ENCODE peak calls at places on chromosomes 5 and 9, in nine cellular contexts. H is heart right ventricle; V is colonic mucosa; B is neuronal stem cell; R is PC-3; S is CD8-positive, alpha-beta memory T cell; J is mammary epithelial cell; P is left ventricle myocardium inferior; E is thoracic aorta. X is an unnamed sample.

GRCh38 chr5:73451218-73452130 is 2.9 kb upstream of the FOXD1 start:
- DNase-seq in H (peak; percentile 69), V (peak; percentile 71), B (no peak), R (peak; percentile 60), S (peak; percentile 60), J (no peak), P (peak; percentile 49), E (no peak), X (no peak)

GRCh38 chr9:96067004-96067403 is 191.5 kb downstream of the ERCC6L2 start:
- DNase-seq in H (peak; percentile 57), V (no peak), B (no peak), R (no peak), S (no peak), J (no peak), P (peak; percentile 45), E (no peak), X (peak; percentile 42)

GRCh38 chr9:32742296-32742695 is 41.0 kb upstream of the TMEM215 start:
- DNase-seq in H (no peak), V (no peak), B (no peak), R (peak; percentile 75), S (no peak), J (peak; percentile 66), P (no peak), E (no peak), X (no peak)

GRCh38 chr9:136237486-136238341 is 7.9 kb downstream of the QSOX2 start:
- DNase-seq in H (no peak), V (no peak), B (no peak), R (no peak), S (no peak), J (no peak), P (no peak), E (no peak), X (no peak)

GRCh38 chr9:20236676-20237075 is 385.6 kb downstream of the MLLT3 start:
- DNase-seq in H (no peak), V (no peak), B (no peak), R (no peak), S (no peak), J (peak; percentile 86), P (no peak), E (no peak), X (no peak)

GRCh38 chr9:117094493-117094892 is 320.4 kb downstream of the ASTN2 start:
- DNase-seq in H (no peak), V (no peak), B (no peak), R (no peak), S (no peak), J (no peak), P (no peak), E (no peak), X (no peak)

GRCh38 chr5:137703565-137703964 is 32.3 kb downstream of the KLHL3 start:
- DNase-seq in H (no peak), V (no peak), B (no peak), R (no peak), S (no peak), J (no peak), P (no peak), E (no peak), X (no peak)

GRCh38 chr9:138098116-138098907 is 220.7 kb downstream of the CACNA1B start:
- DNase-seq in H (no peak), V (peak; percentile 6), B (no peak), R (no peak), S (no peak), J (no peak), P (no peak), E (no peak), X (peak; percentile 52)

GRCh38 chr9:110700953-110701352 is 32.4 kb downstream of the MUSK start:
- DNase-seq in H (no peak), V (no peak), B (no peak), R (peak; percentile 43), S (no peak), J (no peak), P (no peak), E (no peak), X (no peak)

GRCh38 chr9:113520109-113520642 is 56.6 kb downstream of the RGS3 start:
- DNase-seq in H (no peak), V (no peak), B (no peak), R (peak; percentile 24), S (peak; percentile 62), J (peak; percentile 70), P (no peak), E (peak; percentile 43), X (no peak)

GRCh38 chr5:166952055-166952454 is 1339.4 kb upstream of the WWC1 start:
- DNase-seq in H (no peak), V (no peak), B (no peak), R (no peak), S (no peak), J (no peak), P (no peak), E (no peak), X (no peak)

GRCh38 chr9:36742264-36742663 is 169.6 kb downstream of the MELK start:
- DNase-seq in H (no peak), V (no peak), B (no peak), R (no peak), S (no peak), J (no peak), P (no peak), E (no peak), X (no peak)

GRCh38 chr9:36744678-36745077 is 172.0 kb downstream of the MELK start:
- DNase-seq in H (no peak), V (no peak), B (no peak), R (peak; percentile 1), S (no peak), J (no peak), P (no peak), E (no peak), X (no peak)

GRCh38 chr9:36738318-36738975 is 165.8 kb downstream of the MELK start:
- DNase-seq in H (no peak), V (no peak), B (no peak), R (peak; percentile 70), S (no peak), J (peak; percentile 74), P (no peak), E (no peak), X (no peak)

DNA sequence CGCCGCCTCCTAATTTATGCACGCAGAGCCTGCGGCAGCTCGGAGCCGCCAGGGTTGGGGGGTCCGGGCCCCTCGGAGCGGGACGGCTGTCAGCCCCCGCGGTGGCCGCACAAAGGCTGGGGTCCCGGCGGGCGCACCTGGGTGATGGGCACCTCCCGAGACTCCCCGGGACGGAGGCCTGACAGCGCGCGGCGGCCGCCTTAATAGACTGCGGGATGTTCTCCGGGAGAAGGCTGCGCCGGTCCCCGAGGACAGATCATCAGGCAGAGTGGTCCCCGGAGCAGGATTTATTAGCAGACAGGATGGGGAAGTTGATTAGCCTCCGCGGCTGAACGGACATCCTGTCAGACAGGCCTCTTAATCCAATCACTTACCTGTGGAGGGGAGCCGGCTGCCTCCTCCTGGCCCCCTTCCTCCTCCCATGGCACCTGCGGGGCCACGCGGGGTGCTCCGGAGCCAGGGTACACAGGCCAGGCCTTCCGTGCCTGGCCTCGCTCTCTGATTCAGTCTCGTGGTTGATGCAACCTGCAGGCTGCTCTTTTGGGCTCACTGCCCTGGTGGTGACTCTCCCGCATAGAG is 166.9 kb downstream of the MELK start:
- DNase-seq in H (no peak), V (no peak), B (no peak), R (no peak), S (no peak), J (no peak), P (no peak), E (no peak), X (no peak)
- H3K4me3 ChIP-seq in H (no peak overlapping the region), V (no peak overlapping the region), B (no peak overlapping the region), R (no peak overlapping the region), S (no peak overlapping the region), J (no peak overlapping the region), P (no peak overlapping the region), E (no peak overlapping the region), X (no peak overlapping the region)

GRCh38 chr9:75858497-75859092 is 31.9 kb upstream of the PCSK5 start:
- DNase-seq in H (no peak), V (no peak), B (no peak), R (no peak), S (no peak), J (no peak), P (no peak), E (no peak), X (no peak)
- H3K4me1 ChIP-seq in H (no peaks in the 10 kb centered on the region), V (no peaks in the 10 kb centered on the region), B (no peaks in the 10 kb centered on the region), R (no peaks in the 10 kb centered on the region), S (no peaks in the 10 kb centered on the region), J (no peaks in the 10 kb centered on the region), P (no peaks in the 10 kb centered on the region), E (no peaks in the 10 kb centered on the region), X (peaks cover 7% of the 10 kb centered on the region)

DNA sequence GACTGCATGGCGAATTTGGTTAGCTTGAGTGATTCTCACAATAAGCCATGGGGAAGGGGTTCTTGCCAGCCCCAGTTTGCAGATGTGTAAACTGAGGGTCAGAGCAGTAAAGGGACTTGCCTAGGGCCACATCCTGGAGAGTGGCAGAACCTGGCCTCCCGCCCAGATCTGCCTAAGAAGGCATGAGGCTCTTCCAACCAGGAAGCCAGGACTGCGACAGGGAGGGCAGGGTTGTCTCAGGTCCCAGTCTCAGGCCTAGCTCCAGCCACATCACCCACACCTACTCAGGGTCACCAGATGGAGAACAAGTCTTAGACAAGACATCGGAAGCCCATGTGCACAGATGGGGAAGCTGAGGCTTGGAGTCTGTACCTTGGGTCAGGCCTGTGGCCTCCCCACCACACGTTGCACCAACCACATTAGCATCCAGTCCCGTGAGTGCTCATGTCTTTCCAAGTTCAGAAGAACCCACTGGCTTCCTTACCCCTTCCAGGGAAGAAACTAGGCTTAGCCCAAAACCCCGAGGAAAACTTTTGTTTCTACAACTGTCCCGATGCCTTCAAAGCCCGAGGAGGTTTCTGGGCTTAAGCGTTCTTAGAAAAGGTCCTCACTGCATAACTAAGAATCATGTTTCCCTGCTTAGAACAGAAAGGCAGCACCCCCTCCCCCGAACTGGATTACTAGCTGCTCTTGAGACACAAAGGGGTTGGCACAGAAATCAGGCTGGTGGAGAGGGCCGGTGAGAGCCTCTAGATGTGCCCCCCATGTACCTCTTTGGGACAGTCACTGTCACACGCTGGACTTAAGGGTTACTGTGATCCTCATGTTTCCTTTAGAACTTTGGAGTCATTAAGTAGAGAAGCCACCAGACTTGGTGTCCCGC is 2.3 kb downstream of the FAM78A start:
- DNase-seq in H (no peak), V (no peak), B (no peak), R (no peak), S (no peak), J (no peak), P (no peak), E (no peak), X (no peak)
- H3K4me3 ChIP-seq in H (peak overlapping the region; percentile 86), V (peak overlapping the region; percentile 62), B (no peak overlapping the region), R (no peak overlapping the region), S (peak overlapping the region; percentile 82), J (no peak overlapping the region), P (peak overlapping the region; percentile 96), E (peak overlapping the region; percentile 77), X (peak overlapping the region; percentile 74)

GRCh38 chr9:130785053-130785452 is 50.0 kb upstream of the ABL1 start:
- DNase-seq in H (no peak), V (no peak), B (no peak), R (no peak), S (no peak), J (no peak), P (no peak), E (no peak), X (no peak)

GRCh38 chr9:130780415-130780814 is 54.6 kb upstream of the ABL1 start:
- DNase-seq in H (no peak), V (no peak), B (no peak), R (no peak), S (no peak), J (no peak), P (no peak), E (no peak), X (no peak)

GRCh38 chr9:130779153-130779855 is 55.8 kb upstream of the ABL1 start:
- DNase-seq in H (no peak), V (no peak), B (no peak), R (no peak), S (no peak), J (no peak), P (no peak), E (no peak), X (no peak)

GRCh38 chr9:130782883-130783537 is 52.0 kb upstream of the ABL1 start:
- DNase-seq in H (no peak), V (no peak), B (no peak), R (no peak), S (no peak), J (no peak), P (no peak), E (no peak), X (no peak)

GRCh38 chr9:130780865-130781504 is 54.1 kb upstream of the ABL1 start:
- DNase-seq in H (no peak), V (no peak), B (no peak), R (no peak), S (no peak), J (no peak), P (peak; percentile 56), E (peak; percentile 63), X (peak; percentile 93)
- H3K4me1 ChIP-seq in H (peaks cover 55% of the 10 kb centered on the region), V (no peaks in the 10 kb centered on the region), B (no peaks in the 10 kb centered on the region), R (no peaks in the 10 kb centered on the region), S (no peaks in the 10 kb centered on the region), J (no peaks in the 10 kb centered on the region), P (peaks cover 70% of the 10 kb centered on the region), E (peaks cover 20% of the 10 kb centered on the region), X (peaks cover 5% of the 10 kb centered on the region)